ENCODE peak calls at places on chromosome 13, in eight cellular contexts. Y is HFF-Myc, T is fibroblast of the aortic adventitia, B is OCI-LY7, P is PC-3, X is H9, C is cardiac muscle cell, R is tibial nerve. A is an unnamed sample.

GRCh38 chr13:109700176-109700575 is 86.2 kb downstream of the IRS2 start:
- DNase-seq in Y (peak), T (peak), B (no peak), P (peak), X (no peak), C (peak), R (peak), A (no peak)

GRCh38 chr13:114304346-114305034 is 9.8 kb upstream of the CHAMP1 start:
- DNase-seq in Y (no peak), T (no peak), B (no peak), P (no peak), X (no peak), C (no peak), R (no peak), A (no peak)

GRCh38 chr13:58461217-58461616 is 829.7 kb downstream of the PCDH17 start:
- DNase-seq in Y (no peak), T (no peak), B (no peak), P (no peak), X (no peak), C (no peak), R (no peak), A (no peak)

GRCh38 chr13:22618002-22618401 is 562.8 kb upstream of the SGCG start:
- DNase-seq in Y (no peak), T (no peak), B (no peak), P (no peak), X (no peak), C (no peak), R (no peak), A (no peak)

GRCh38 chr13:82800391-82800790 is 1081.9 kb downstream of the SLITRK1 start:
- DNase-seq in Y (no peak), T (no peak), B (no peak), P (peak), X (no peak), C (no peak), R (no peak), A (no peak)

GRCh38 chr13:76954568-76954967 is 6.3 kb downstream of the ACOD1 start:
- DNase-seq in Y (no peak), T (no peak), B (no peak), P (no peak), X (no peak), C (peak), R (no peak), A (no peak)

GRCh38 chr13:64471916-64472315 is 2758.2 kb downstream of the PCDH9 start:
- DNase-seq in Y (peak), T (peak), B (no peak), P (peak), X (no peak), C (peak), R (no peak), A (no peak)

GRCh38 chr13:103976371-103976770 is 910.2 kb upstream of the SLC10A2 start:
- DNase-seq in Y (no peak), T (no peak), B (no peak), P (no peak), X (no peak), C (no peak), R (no peak), A (no peak)

GRCh38 chr13:109655206-109655600 is 131.2 kb downstream of the IRS2 start:
- DNase-seq in Y (no peak), T (no peak), B (no peak), P (no peak), X (no peak), C (no peak), R (no peak), A (no peak)

GRCh38 chr13:114099918-114100445 is 32.4 kb downstream of the RASA3 start:
- DNase-seq in Y (no peak), T (peak), B (peak), P (peak), X (peak), C (peak), R (peak), A (no peak)

GRCh38 chr13:108020027-108020426 is 195.3 kb downstream of the LIG4 start:
- DNase-seq in Y (no peak), T (no peak), B (no peak), P (peak), X (no peak), C (no peak), R (no peak), A (no peak)

GRCh38 chr13:109649713-109650112 is 136.7 kb downstream of the IRS2 start:
- DNase-seq in Y (no peak), T (no peak), B (no peak), P (peak), X (no peak), C (no peak), R (no peak), A (no peak)

GRCh38 chr13:94677799-94678198 is 34.5 kb downstream of the SOX21 start:
- DNase-seq in Y (no peak), T (no peak), B (no peak), P (no peak), X (no peak), C (no peak), R (no peak), A (no peak)

GRCh38 chr13:41098761-41099160 is 33.8 kb downstream of the KBTBD6 start:
- DNase-seq in Y (no peak), T (no peak), B (no peak), P (no peak), X (no peak), C (no peak), R (no peak), A (no peak)

GRCh38 chr13:84867246-84867645 is 932.0 kb downstream of the SLITRK6 start:
- DNase-seq in Y (no peak), T (no peak), B (no peak), P (no peak), X (no peak), C (no peak), R (no peak), A (no peak)

GRCh38 chr13:98416408-98416807 is 160.5 kb downstream of the STK24 start:
- DNase-seq in Y (no peak), T (no peak), B (no peak), P (peak), X (no peak), C (no peak), R (no peak), A (no peak)

GRCh38 chr13:41458187-41458938 is 1.0 kb downstream of the RGCC start:
- DNase-seq in Y (no peak), T (no peak), B (peak), P (peak), X (peak), C (peak), R (no peak), A (peak)

GRCh38 chr13:59112375-59112774 is 1051.4 kb downstream of the DIAPH3 start:
- DNase-seq in Y (peak), T (peak), B (no peak), P (peak), X (no peak), C (no peak), R (no peak), A (no peak)

GRCh38 chr13:101623469-101624209 is 171.2 kb downstream of the ITGBL1 start:
- DNase-seq in Y (no peak), T (peak), B (no peak), P (peak), X (no peak), C (no peak), R (no peak), A (no peak)

GRCh38 chr13:41085961-41086360 is 24.7 kb downstream of the WBP4 start:
- DNase-seq in Y (no peak), T (no peak), B (no peak), P (no peak), X (peak), C (no peak), R (no peak), A (no peak)

GRCh38 chr13:106533101-106533939 is 2.1 kb downstream of the EFNB2 start:
- DNase-seq in Y (no peak), T (peak), B (no peak), P (peak), X (peak), C (peak), R (peak), A (peak)

GRCh38 chr13:28744091-28744536 is 25.3 kb upstream of the SLC46A3 start:
- DNase-seq in Y (no peak), T (peak), B (no peak), P (peak), X (peak), C (no peak), R (no peak), A (no peak)

GRCh38 chr13:106393776-106394175 is 141.7 kb downstream of the EFNB2 start:
- DNase-seq in Y (no peak), T (peak), B (no peak), P (no peak), X (no peak), C (no peak), R (no peak), A (no peak)

GRCh38 chr13:46475586-46475991 is 77.4 kb upstream of the LRCH1 start:
- DNase-seq in Y (no peak), T (peak), B (no peak), P (peak), X (no peak), C (no peak), R (no peak), A (no peak)

GRCh38 chr13:49165798-49166752 is 54.1 kb upstream of the MLNR start:
- DNase-seq in Y (no peak), T (no peak), B (peak), P (no peak), X (no peak), C (no peak), R (no peak), A (no peak)

GRCh38 chr13:87999141-87999765 is 328.1 kb downstream of the SLITRK5 start:
- DNase-seq in Y (no peak), T (peak), B (no peak), P (peak), X (no peak), C (no peak), R (no peak), A (no peak)

GRCh38 chr13:57588639-57589038 is 42.9 kb upstream of the PCDH17 start:
- DNase-seq in Y (no peak), T (no peak), B (no peak), P (no peak), X (no peak), C (no peak), R (no peak), A (no peak)

GRCh38 chr13:51913421-51914136 is 51.8 kb downstream of the CCDC70 start:
- DNase-seq in Y (no peak), T (no peak), B (peak), P (no peak), X (peak), C (peak), R (no peak), A (no peak)
- TF ChIP-seq CTCF in Y (peak), T (no peak), B (peak), P (peak), X (peak), C (peak), R (no peak), A (no peak)

GRCh38 chr13:110705356-110705825 is 525 bp downstream of the CARS2 start:
- DNase-seq in Y (no peak), T (peak), B (no peak), P (no peak), X (no peak), C (no peak), R (no peak), A (no peak)

GRCh38 chr13:110702089-110702488 is 3.8 kb downstream of the CARS2 start:
- DNase-seq in Y (no peak), T (no peak), B (no peak), P (no peak), X (no peak), C (no peak), R (no peak), A (no peak)

GRCh38 chr13:110706570-110707378 is 858 bp upstream of the CARS2 start:
- DNase-seq in Y (no peak), T (no peak), B (no peak), P (no peak), X (no peak), C (no peak), R (no peak), A (no peak)

GRCh38 chr13:110702591-110703526 is 3.1 kb downstream of the CARS2 start:
- DNase-seq in Y (no peak), T (peak), B (no peak), P (no peak), X (no peak), C (peak), R (no peak), A (no peak)

GRCh38 chr13:110705826-110706569 is at the start of gene CARS2:
- DNase-seq in Y (peak), T (peak), B (peak), P (peak), X (peak), C (peak), R (peak), A (peak)
- TF ChIP-seq CTCF in Y (no peak), T (peak), B (no peak), P (no peak), X (no peak), C (no peak), R (peak), A (peak)

DNA sequence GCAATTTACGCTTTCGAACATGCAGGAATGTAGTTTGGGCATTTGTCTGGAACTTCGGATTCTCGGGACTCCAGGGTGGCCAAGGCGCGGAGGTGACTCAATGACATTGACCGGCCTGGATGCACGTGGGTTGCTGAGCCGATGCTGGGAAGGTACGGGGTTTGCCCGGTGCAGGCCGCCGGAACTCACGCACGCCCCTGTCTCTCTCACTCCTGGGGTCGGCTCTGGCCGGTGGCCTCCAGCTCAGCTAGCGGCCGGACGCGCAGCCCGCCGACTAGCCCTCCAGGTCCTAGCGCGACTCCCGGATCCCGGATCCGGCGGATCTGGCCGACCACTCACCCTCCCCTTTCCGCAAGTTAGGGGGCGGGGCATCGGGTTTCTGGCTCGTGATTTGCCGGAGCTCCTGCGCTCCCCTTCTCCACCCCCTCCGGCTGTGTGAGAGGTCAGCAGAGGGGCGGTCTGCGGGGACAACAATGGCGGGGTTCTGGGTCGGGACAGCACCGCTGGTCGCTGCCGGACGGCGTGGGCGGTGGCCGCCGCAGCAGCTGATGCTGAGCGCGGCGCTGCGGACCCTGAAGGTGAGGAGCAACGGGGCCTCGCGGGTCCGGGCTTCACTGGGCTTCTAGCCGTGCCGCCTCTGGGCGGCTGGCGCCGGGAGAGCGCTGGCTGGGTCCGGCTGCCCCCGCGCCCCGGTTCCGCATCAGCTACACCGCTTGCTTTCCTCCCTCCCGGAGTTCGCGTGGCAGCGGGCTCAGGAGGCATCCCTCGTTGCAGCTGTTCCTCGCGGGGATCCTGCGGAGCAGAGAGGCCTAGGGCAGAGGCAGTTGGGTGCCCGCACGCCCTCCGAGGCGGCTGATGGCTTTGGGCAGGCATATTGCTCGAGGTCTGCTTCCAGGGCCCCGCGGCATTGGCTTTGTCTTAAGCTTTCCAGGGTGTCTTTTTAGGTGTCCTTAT is at the start of gene PCCA:
- DNase-seq in Y (peak), T (peak), B (peak), P (peak), X (peak), C (peak), R (peak), A (peak)
- TF ChIP-seq CTCF in Y (no peak), T (no peak), B (no peak), P (no peak), X (no peak), C (no peak), R (no peak), A (peak)

DNA sequence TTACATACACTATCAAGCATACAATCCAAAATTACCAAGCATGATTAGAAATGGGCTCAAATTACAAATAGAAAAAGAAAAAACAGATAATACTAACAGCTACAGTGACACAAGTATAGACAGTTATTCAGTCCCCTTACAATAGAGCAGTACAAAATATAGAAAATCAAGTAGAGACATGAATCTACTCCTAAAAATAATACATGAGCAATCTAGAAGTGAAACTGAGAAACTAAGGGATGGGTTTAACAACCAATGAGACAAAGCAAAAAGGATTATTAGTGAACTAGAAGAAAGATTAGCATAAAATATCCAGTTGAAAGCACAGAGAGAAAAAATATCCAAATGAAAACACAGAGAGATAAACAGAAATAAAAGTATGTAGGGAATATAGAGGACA is 426.7 kb downstream of the TBC1D4 start:
- DNase-seq in Y (no peak), T (no peak), B (no peak), P (no peak), X (no peak), C (no peak), R (no peak), A (no peak)
- TF ChIP-seq CTCF in Y (no peak), T (no peak), B (no peak), P (no peak), X (no peak), C (no peak), R (no peak), A (no peak)

DNA sequence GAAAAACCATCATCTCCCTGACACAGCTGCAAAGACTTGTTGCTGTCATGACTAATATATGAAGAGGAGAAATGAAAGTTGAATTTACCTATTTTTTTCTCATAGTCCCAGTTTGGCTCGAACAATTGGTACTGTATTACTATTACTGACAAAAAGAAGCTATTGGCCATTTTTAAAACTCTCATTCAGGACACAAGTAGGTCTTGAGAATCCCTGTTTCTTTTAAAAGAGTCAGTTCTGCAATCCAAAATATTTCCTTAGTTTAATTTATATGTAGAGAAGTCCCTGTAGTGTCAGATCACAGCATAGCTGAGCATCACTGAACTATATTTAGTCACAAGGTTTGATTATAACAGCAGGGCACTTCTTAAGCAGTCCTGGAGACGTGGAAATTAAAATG is 12.2 kb upstream of the SPART start:
- DNase-seq in Y (no peak), T (peak), B (no peak), P (no peak), X (no peak), C (no peak), R (no peak), A (no peak)
- TF ChIP-seq CTCF in Y (no peak), T (no peak), B (no peak), P (no peak), X (no peak), C (no peak), R (no peak), A (no peak)

A was measured in GM13977.